ENCODE peak calls at places on chromosomes 7 and 10, in eight cellular contexts. S is psoas muscle, X is heart left ventricle, K is hepatocyte, G is PC-9, T is thoracic aorta, F is choroid plexus epithelial cell, B is ovary. A is an unnamed sample.

GRCh38 chr10:116080553-116080952 is 192.5 kb downstream of the GFRA1 start:
- DNase-seq in S (no peak), X (no peak), K (no peak), G (peak; percentile 17), T (no peak), F (peak; percentile 1), B (no peak), A (no peak)

GRCh38 chr7:137820156-137820555 is 26.6 kb downstream of the DGKI start:
- DNase-seq in S (no peak), X (no peak), K (no peak), G (no peak), T (no peak), F (no peak), B (no peak), A (no peak)

GRCh38 chr10:31146496-31147219 is 115.0 kb upstream of the ZNF438 start:
- DNase-seq in S (peak; percentile 69), X (peak; percentile 74), K (peak; percentile 17), G (peak; percentile 52), T (no peak), F (peak; percentile 84), B (peak; percentile 44), A (peak; percentile 32)

GRCh38 chr7:68470836-68471235 is 1127.4 kb upstream of the AUTS2 start:
- DNase-seq in S (no peak), X (no peak), K (no peak), G (no peak), T (no peak), F (no peak), B (no peak), A (no peak)

GRCh38 chr10:113534428-113534827 is 18.4 kb upstream of the HABP2 start:
- DNase-seq in S (no peak), X (no peak), K (no peak), G (no peak), T (no peak), F (no peak), B (no peak), A (no peak)

GRCh38 chr7:135855836-135856235 is 107.2 kb upstream of the FAM180A start:
- DNase-seq in S (no peak), X (no peak), K (no peak), G (no peak), T (no peak), F (no peak), B (no peak), A (no peak)

GRCh38 chr10:18429335-18429734 is 222.1 kb downstream of the NSUN6 start:
- DNase-seq in S (no peak), X (no peak), K (no peak), G (no peak), T (no peak), F (no peak), B (no peak), A (no peak)

GRCh38 chr7:44163591-44163990 is 22.5 kb upstream of the MYL7 start:
- DNase-seq in S (no peak), X (no peak), K (no peak), G (peak; percentile 86), T (no peak), F (peak; percentile 78), B (no peak), A (no peak)

GRCh38 chr10:126904807-126905686 is at the start of gene DOCK1:
- DNase-seq in S (peak; percentile 73), X (peak; percentile 79), K (peak; percentile 86), G (peak; percentile 52), T (no peak), F (peak; percentile 67), B (peak; percentile 64), A (peak; percentile 72)

GRCh38 chr7:15313361-15313760 is 248.5 kb downstream of the AGMO start:
- DNase-seq in S (no peak), X (no peak), K (no peak), G (no peak), T (no peak), F (peak; percentile 51), B (no peak), A (no peak)

GRCh38 chr10:75240329-75240728 is 4.6 kb upstream of the COMTD1 start:
- DNase-seq in S (no peak), X (no peak), K (no peak), G (no peak), T (no peak), F (no peak), B (no peak), A (no peak)

GRCh38 chr10:68900427-68901105 is 549 bp upstream of the DDX50 start:
- DNase-seq in S (peak; percentile 88), X (peak; percentile 82), K (no peak), G (no peak), T (peak; percentile 22), F (peak; percentile 79), B (no peak), A (peak; percentile 81)

DNA sequence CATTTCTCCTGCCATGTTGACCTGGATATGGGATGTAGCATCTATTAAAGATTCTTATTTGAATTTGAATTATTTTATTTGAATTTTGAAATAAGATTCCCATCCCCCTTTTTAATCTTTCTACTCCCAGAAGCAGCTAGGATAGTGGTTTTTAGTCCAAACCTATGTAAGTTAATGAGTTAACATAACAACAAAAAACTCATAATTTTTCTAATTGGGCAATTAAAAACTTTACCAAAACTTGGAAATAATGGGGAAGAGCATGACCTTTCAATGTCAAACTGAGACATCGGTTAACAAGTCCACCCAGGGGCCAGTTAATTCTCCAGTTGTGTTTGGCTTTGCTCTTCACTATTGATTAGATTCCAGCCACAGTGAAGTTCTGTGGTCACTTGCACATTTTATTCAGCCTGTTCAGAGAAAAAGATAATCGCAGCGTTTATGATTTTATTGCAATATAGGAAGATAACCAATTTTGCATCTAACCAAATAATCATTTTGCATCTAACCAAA is 1.2 kb upstream of the FAM13C start:
- DNase-seq in S (no peak), X (no peak), K (no peak), G (no peak), T (no peak), F (no peak), B (no peak), A (no peak)
- H3K4me3 ChIP-seq in S (peak overlapping the region; percentile 77), X (no peak overlapping the region), K (no peak overlapping the region), G (no peak overlapping the region), T (peak overlapping the region; percentile 94), F (no peak overlapping the region), B (no peak overlapping the region), A (no peak overlapping the region)

GRCh38 chr10:70756710-70757360 is 28.3 kb downstream of the TBATA start:
- DNase-seq in S (peak; percentile 30), X (no peak), K (no peak), G (no peak), T (no peak), F (peak; percentile 74), B (no peak), A (no peak)

GRCh38 chr10:70760271-70760787 is 24.8 kb downstream of the TBATA start:
- DNase-seq in S (no peak), X (no peak), K (no peak), G (no peak), T (no peak), F (no peak), B (no peak), A (peak; percentile 40)

GRCh38 chr10:70757856-70758255 is 27.3 kb downstream of the TBATA start:
- DNase-seq in S (no peak), X (no peak), K (no peak), G (no peak), T (no peak), F (no peak), B (no peak), A (no peak)

GRCh38 chr10:70759769-70760168 is 25.4 kb downstream of the TBATA start:
- DNase-seq in S (no peak), X (no peak), K (no peak), G (no peak), T (no peak), F (peak; percentile 46), B (no peak), A (no peak)

DNA sequence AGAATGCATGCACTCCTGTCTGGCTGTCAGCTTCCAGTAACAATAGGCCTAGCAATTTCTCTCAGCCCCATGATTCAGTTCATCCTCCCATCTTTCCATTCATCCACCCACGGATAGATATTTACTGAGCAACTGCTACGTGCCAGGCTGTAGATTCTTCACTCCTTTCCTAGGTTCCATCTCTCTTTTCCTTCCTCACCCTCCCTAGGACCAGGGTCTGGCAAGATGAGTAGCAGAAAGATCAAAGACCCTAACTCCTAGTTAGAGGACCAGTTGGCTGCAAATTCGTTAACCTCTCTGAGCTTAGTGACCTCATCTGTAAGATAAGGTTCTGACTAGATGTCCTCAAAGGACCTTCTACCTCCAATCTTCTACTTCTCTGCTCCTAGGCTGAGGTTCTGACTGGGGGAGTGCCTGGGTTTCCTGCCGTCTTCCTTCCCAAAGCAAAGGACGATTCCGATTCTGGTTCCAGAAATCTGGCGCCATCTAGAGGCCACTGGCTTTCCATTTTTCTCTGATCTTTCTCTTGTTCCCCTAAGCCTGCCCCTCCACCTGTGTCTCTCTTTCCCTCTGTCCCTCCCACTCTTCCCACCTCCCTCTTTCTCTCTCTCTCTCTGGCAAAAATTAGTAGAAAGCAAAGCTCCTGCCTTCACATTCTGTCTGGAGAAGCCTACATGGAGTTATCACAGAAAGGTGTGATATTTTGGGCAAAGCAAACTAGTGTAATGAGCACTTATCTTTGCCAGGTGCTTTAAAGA is 26.2 kb downstream of the TBATA start:
- DNase-seq in S (peak; percentile 77), X (peak; percentile 73), K (peak; percentile 85), G (peak; percentile 66), T (no peak), F (peak; percentile 83), B (peak; percentile 78), A (peak; percentile 86)
- TF ChIP-seq CTCF in S (peak; percentile 72), X (peak; percentile 76), K (peak; percentile 82), G (peak; percentile 84), T (peak; percentile 67), F (peak; percentile 92), B (no peak), A (peak; percentile 38)

DNA sequence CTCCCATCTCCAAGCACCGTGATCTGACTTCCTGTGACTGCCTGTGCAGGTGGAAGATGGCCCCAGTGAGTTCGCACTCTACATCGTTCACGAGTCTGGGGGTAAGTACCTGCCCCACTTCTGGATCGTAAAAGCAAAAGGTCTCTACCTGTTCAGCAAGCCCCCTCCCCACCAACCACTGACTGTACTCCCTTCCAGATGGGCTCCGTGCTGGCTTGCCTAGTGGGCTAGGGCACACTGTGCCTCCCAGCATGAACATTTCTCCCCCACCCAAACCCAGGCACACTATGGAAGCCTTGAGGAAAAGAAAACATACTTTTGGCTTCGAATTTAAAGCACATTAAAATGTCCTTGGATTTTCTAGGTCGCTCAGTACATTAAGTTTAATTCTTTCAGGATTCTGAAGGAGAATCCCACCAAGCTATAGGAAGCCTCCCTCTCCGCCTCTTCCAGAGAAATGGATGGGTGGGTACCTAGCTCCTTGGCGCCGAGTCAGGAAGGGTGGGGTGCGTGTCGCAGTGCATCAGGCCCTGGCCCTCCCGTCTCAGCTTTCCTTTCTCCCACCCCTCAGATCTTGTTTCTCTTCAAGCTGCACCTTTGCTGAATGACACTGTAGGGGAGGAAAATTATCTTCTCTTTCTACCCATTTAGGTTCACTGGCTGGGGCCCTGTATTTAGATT is 11.0 kb upstream of the ZNF22 start:
- DNase-seq in S (no peak), X (no peak), K (no peak), G (no peak), T (no peak), F (no peak), B (peak; percentile 17), A (no peak)
- H3K4me3 ChIP-seq in S (no peak overlapping the region), X (no peak overlapping the region), K (no peak overlapping the region), G (no peak overlapping the region), T (no peak overlapping the region), F (no peak overlapping the region), B (no peak overlapping the region), A (no peak overlapping the region)

GRCh38 chr10:121099601-121100000 is 248.4 kb downstream of the WDR11 start:
- DNase-seq in S (no peak), X (no peak), K (no peak), G (no peak), T (no peak), F (no peak), B (no peak), A (no peak)
- TF ChIP-seq CTCF in S (no peak), X (no peak), K (no peak), G (no peak), T (no peak), F (no peak), B (no peak), A (no peak)

GRCh38 chr7:130492519-130493274 is 812 bp downstream of the MEST start:
- DNase-seq in S (no peak), X (no peak), K (no peak), G (no peak), T (no peak), F (no peak), B (no peak), A (no peak)
- H3K4me3 ChIP-seq in S (peak overlapping the region; percentile 61), X (peak overlapping the region; percentile 31), K (peak overlapping the region; percentile 44), G (no peak overlapping the region), T (peak overlapping the region; percentile 61), F (peak overlapping the region; percentile 70), B (peak overlapping the region; percentile 38), A (no peak overlapping the region)

A was measured in mucosa of descending colon.